ENCODE peak calls at places on chromosome X, in five cellular contexts. W is cerebellar nuclear complex, F is Right ventricle myocardium superior, G is iris pigment epithelial cell, E is NCI-H1436. P is an unnamed sample.
A peak's percentile ranks its signal among the peaks of the same experiment; 100 is the strongest.

GRCh38 chrX:45718676-45719075 is 518.0 kb upstream of the DIPK2B start:
- DNase-seq in E (no peak), F (no peak), W (no peak), G (no peak), P (no peak)

GRCh38 chrX:106022238-106022637 is 16.3 kb downstream of the SERPINA7 start:
- DNase-seq in W (no peak), F (no peak), G (no peak), E (no peak), P (no peak)

GRCh38 chrX:125205084-125205917 is 114.4 kb upstream of the TEX13C start:
- DNase-seq in F (peak; percentile 61), G (peak; percentile 26), E (no peak), W (peak; percentile 11), P (peak; percentile 57)

GRCh38 chrX:38519651-38520050 is 41.7 kb upstream of the TSPAN7 start:
- DNase-seq in E (no peak), F (no peak), W (no peak), G (no peak), P (no peak)

GRCh38 chrX:75156537-75156945 is 458 bp upstream of the ABCB7 start:
- DNase-seq in W (no peak), F (no peak), G (peak; percentile 29), E (no peak), P (no peak)

GRCh38 chrX:51336584-51336983 is 4.0 kb downstream of the NUDT10 start:
- DNase-seq in W (no peak), E (no peak), G (peak; percentile 49), F (no peak), P (no peak)

GRCh38 chrX:41903544-41903943 is 19.8 kb downstream of the CASK start:
- DNase-seq in W (no peak), F (no peak), G (no peak), E (no peak), P (no peak)

GRCh38 chrX:115949900-115950822 is 220.4 kb upstream of the AGTR2 start:
- DNase-seq in E (no peak), W (peak; percentile 77), G (no peak), F (no peak), P (no peak)

GRCh38 chrX:84188320-84188834 is 378 bp upstream of the RPS6KA6 start:
- DNase-seq in G (peak; percentile 49), F (peak; percentile 59), E (peak; percentile 77), W (no peak), P (peak; percentile 86)

GRCh38 chrX:152072236-152072635 is 66.1 kb downstream of the MAGEA10 start:
- DNase-seq in G (peak; percentile 82), E (no peak), W (no peak), F (no peak), P (no peak)

GRCh38 chrX:33106737-33107136 is 104.6 kb downstream of the DMD start:
- DNase-seq in E (no peak), G (no peak), W (no peak), F (no peak), P (no peak)